ENCODE peak calls at places on chromosome 21, in six cellular contexts. E is activated CD4-positive, CD25-positive, alpha-beta regulatory T cell treated with anti-CD3 and anti-CD28 coated beads, Interleukin-2, amount 50 U/mL, for 16 hours; D is fibroblast of mammary gland; C is activated T-cell treated with anti-CD3 and anti-CD28 coated beads for 24 hours; B is islet precursor cell; I is neuronal stem cell. G is an unnamed sample.

GRCh38 chr21:25133939-25134338 is 473.3 kb downstream of the MRPL39 start:
- DNase-seq in E (no peak), D (no peak), C (no peak), B (no peak), I (no peak), G (no peak)

GRCh38 chr21:27569091-27569490 is 602.2 kb upstream of the ADAMTS5 start:
- DNase-seq in E (no peak), D (peak; percentile 33), C (no peak), B (no peak), I (no peak), G (no peak)

GRCh38 chr21:36069713-36070573 is at the start of gene CBR1:
- DNase-seq in E (peak; percentile 71), D (peak; percentile 92), C (peak; percentile 86), B (peak; percentile 86), I (peak; percentile 32), G (peak; percentile 98)

GRCh38 chr21:38145104-38145503 is 111.7 kb upstream of the KCNJ15 start:
- DNase-seq in E (no peak), D (no peak), C (no peak), B (no peak), I (no peak), G (no peak)

GRCh38 chr21:26437326-26438009 is 135.6 kb downstream of the CYYR1 start:
- DNase-seq in E (no peak), D (peak; percentile 18), C (no peak), B (no peak), I (no peak), G (no peak)

GRCh38 chr21:34996304-34997081 is 52.6 kb downstream of the RUNX1 start:
- DNase-seq in E (no peak), D (peak; percentile 87), C (no peak), B (no peak), I (no peak), G (no peak)

GRCh38 chr21:31720739-31721138 is 11.2 kb downstream of the SCAF4 start:
- DNase-seq in E (no peak), D (no peak), C (no peak), B (no peak), I (no peak), G (no peak)

GRCh38 chr21:36282568-36283230 is 37.3 kb upstream of the MORC3 start:
- DNase-seq in E (no peak), D (peak; percentile 28), C (no peak), B (no peak), I (no peak), G (no peak)

GRCh38 chr21:36747815-36748381 is 49.0 kb downstream of the SIM2 start:
- DNase-seq in E (no peak), D (peak; percentile 13), C (peak; percentile 13), B (peak; percentile 81), I (peak; percentile 66), G (no peak)

GRCh38 chr21:25635310-25635709 is 3.7 kb upstream of the JAM2 start:
- DNase-seq in E (no peak), D (no peak), C (no peak), B (no peak), I (no peak), G (no peak)

GRCh38 chr21:45937721-45938452 is 43.7 kb upstream of the COL6A1 start:
- DNase-seq in E (no peak), D (no peak), C (no peak), B (no peak), I (no peak), G (no peak)

GRCh38 chr21:42158846-42159245 is 60.1 kb upstream of the ABCG1 start:
- DNase-seq in E (no peak), D (no peak), C (no peak), B (no peak), I (no peak), G (peak; percentile 65)

G was measured in mesenteric fat pad.